ENCODE peak calls at places on chromosomes 6 and 20, in ten cellular contexts. W, X, F, J, M, R, A, Z, I and P are unnamed samples.

GRCh38 chr20:59495894-59496510 is 108.3 kb upstream of the PHACTR3 start:
- DNase-seq in W (peak), X (peak), F (peak), J (peak), M (peak), R (peak), A (peak), Z (peak), I (peak), P (peak)

GRCh38 chr6:51349866-51350265 is 531.2 kb downstream of the TFAP2B start:
- DNase-seq in W (no peak), X (peak), F (no peak), J (no peak), M (no peak), R (no peak), A (no peak), Z (no peak), I (no peak), P (no peak)

GRCh38 chr6:139311826-139312225 is 20.0 kb upstream of the TXLNB start:
- DNase-seq in W (no peak), X (no peak), F (no peak), J (peak), M (no peak), R (no peak), A (no peak), Z (no peak), I (no peak), P (no peak)

GRCh38 chr6:1708820-1709612 is 99.3 kb downstream of the FOXC1 start:
- DNase-seq in W (no peak), X (no peak), F (no peak), J (no peak), M (no peak), R (no peak), A (no peak), Z (no peak), I (no peak), P (no peak)

GRCh38 chr20:2872304-2873009 is 824 bp upstream of the PTPRA start:
- DNase-seq in W (peak), X (peak), F (peak), J (peak), M (peak), R (peak), A (peak), Z (peak), I (peak), P (peak)

GRCh38 chr6:13813621-13814175 is 659 bp downstream of the MCUR1 start:
- DNase-seq in W (peak), X (peak), F (peak), J (peak), M (peak), R (no peak), A (peak), Z (peak), I (no peak), P (peak)

GRCh38 chr6:159193923-159194322 is 24.7 kb downstream of the FNDC1 start:
- DNase-seq in W (no peak), X (no peak), F (no peak), J (peak), M (no peak), R (no peak), A (peak), Z (no peak), I (no peak), P (no peak)

GRCh38 chr6:142058216-142058925 is 74.4 kb upstream of the GJE1 start:
- DNase-seq in W (no peak), X (no peak), F (no peak), J (no peak), M (no peak), R (no peak), A (peak), Z (no peak), I (no peak), P (no peak)

GRCh38 chr6:35206346-35206745 is 7.4 kb upstream of the SCUBE3 start:
- DNase-seq in W (no peak), X (no peak), F (no peak), J (no peak), M (no peak), R (no peak), A (peak), Z (no peak), I (no peak), P (no peak)

GRCh38 chr6:42520786-42521607 is 42.8 kb upstream of the UBR2 start:
- DNase-seq in W (no peak), X (no peak), F (no peak), J (no peak), M (peak), R (no peak), A (peak), Z (no peak), I (peak), P (no peak)

GRCh38 chr20:11814276-11814675 is 103.4 kb upstream of the BTBD3 start:
- DNase-seq in W (no peak), X (no peak), F (no peak), J (no peak), M (peak), R (no peak), A (peak), Z (no peak), I (no peak), P (no peak)

GRCh38 chr6:90934081-90934480 is 347.2 kb upstream of the MAP3K7 start:
- DNase-seq in W (no peak), X (no peak), F (no peak), J (no peak), M (no peak), R (no peak), A (no peak), Z (no peak), I (no peak), P (no peak)

GRCh38 chr6:166588691-166589333 is 2.3 kb upstream of the RAMACL start:
- DNase-seq in W (no peak), X (no peak), F (no peak), J (peak), M (no peak), R (no peak), A (peak), Z (no peak), I (no peak), P (peak)

GRCh38 chr6:163984446-163984936 is 570.0 kb downstream of the QKI start:
- DNase-seq in W (no peak), X (no peak), F (no peak), J (no peak), M (no peak), R (no peak), A (peak), Z (no peak), I (no peak), P (no peak)